ENCODE peak calls at places on chromosomes 16 and 17, in five cellular contexts. P is right lobe of liver, O is fibroblast of pulmonary artery, V is stomach, K is GM23248. D is an unnamed sample.
A peak's percentile ranks its signal among the peaks of the same experiment; 100 is the strongest.

GRCh38 chr17:16934133-16934795 is 37.7 kb downstream of the TNFRSF13B start:
- DNase-seq in P (peak; percentile 42), V (no peak), O (no peak), K (no peak), D (no peak)

GRCh38 chr17:34452769-34453168 is 89.7 kb upstream of the CCL1 start:
- DNase-seq in P (no peak), K (no peak), V (no peak), O (no peak), D (no peak)

GRCh38 chr17:59105852-59106462 is 723 bp downstream of the TRIM37 start:
- DNase-seq in K (peak; percentile 73), V (peak; percentile 63), P (peak; percentile 77), O (peak; percentile 47), D (peak; percentile 37)

GRCh38 chr17:78998311-78999055 is 11.1 kb downstream of the CANT1 start:
- DNase-seq in O (no peak), V (peak; percentile 75), P (peak; percentile 55), K (peak; percentile 13), D (no peak)

GRCh38 chr17:58822148-58823050 is 66.7 kb downstream of the PPM1E start:
- DNase-seq in O (peak; percentile 14), P (no peak), K (peak; percentile 5), V (no peak), D (no peak)

GRCh38 chr17:56751145-56751743 is 82.5 kb downstream of the C17orf67 start:
- DNase-seq in K (no peak), O (no peak), P (no peak), V (no peak), D (no peak)

GRCh38 chr17:45951941-45952340 is 47.1 kb upstream of the STH start:
- DNase-seq in O (no peak), P (no peak), K (no peak), V (no peak), D (peak; percentile 4)

GRCh38 chr17:37483311-37484039 is 6.2 kb upstream of the DUSP14 start:
- DNase-seq in V (no peak), O (peak; percentile 89), K (peak; percentile 89), P (no peak), D (peak; percentile 81)

GRCh38 chr17:39667262-39668140 is 752 bp upstream of the PNMT start:
- DNase-seq in K (peak; percentile 35), V (peak; percentile 57), P (peak; percentile 60), O (no peak), D (no peak)

GRCh38 chr17:44960654-44961053 is 7.4 kb downstream of the C1QL1 start:
- DNase-seq in P (peak; percentile 22), O (no peak), V (no peak), K (no peak), D (no peak)

GRCh38 chr17:538096-538973 is 176.3 kb downstream of the VPS53 start:
- DNase-seq in K (peak; percentile 17), V (no peak), O (peak; percentile 53), P (no peak), D (no peak)

GRCh38 chr16:68085259-68086071 is at the start of gene NFATC3:
- DNase-seq in P (peak; percentile 99), V (peak; percentile 99), O (peak; percentile 97), K (peak; percentile 99), D (peak; percentile 96)

GRCh38 chr17:29608986-29609385 is 13.7 kb downstream of the CORO6 start:
- DNase-seq in O (no peak), V (no peak), P (peak; percentile 39), K (no peak), D (no peak)

GRCh38 chr17:20063665-20064648 is 54.8 kb downstream of the SPECC1 start:
- DNase-seq in V (peak; percentile 48), O (peak; percentile 93), K (peak; percentile 93), P (no peak), D (peak; percentile 54)

GRCh38 chr16:79823644-79824043 is 223.1 kb upstream of the MAF start:
- DNase-seq in K (no peak), P (no peak), V (no peak), O (no peak), D (peak; percentile 15)

GRCh38 chr16:77596243-77596642 is 126.1 kb upstream of the NUDT7 start:
- DNase-seq in K (peak; percentile 81), O (peak; percentile 86), V (no peak), P (no peak), D (peak; percentile 27)

GRCh38 chr17:61157246-61157887 is 242.3 kb upstream of the TBX2 start:
- DNase-seq in V (no peak), O (peak; percentile 42), K (peak; percentile 83), P (no peak), D (peak; percentile 49)

GRCh38 chr17:68057531-68057952 is 22.0 kb downstream of the KPNA2 start:
- DNase-seq in K (peak; percentile 60), P (no peak), O (peak; percentile 66), V (peak; percentile 31), D (peak; percentile 58)

GRCh38 chr16:73062640-73063283 is 14.8 kb upstream of the ZFHX3 start:
- DNase-seq in P (no peak), K (no peak), O (no peak), V (no peak), D (no peak)

GRCh38 chr16:31265329-31266245 is 5.8 kb downstream of the ITGAM start:
- DNase-seq in K (peak; percentile 16), O (peak; percentile 3), V (peak; percentile 30), P (no peak), D (peak; percentile 52)

GRCh38 chr16:546909-547770 is 13.1 kb upstream of the PRR35 start:
- DNase-seq in K (peak; percentile 69), P (peak; percentile 79), O (no peak), V (peak; percentile 78), D (no peak)

GRCh38 chr17:27268394-27269085 is 25.4 kb upstream of the WSB1 start:
- DNase-seq in V (no peak), K (no peak), O (no peak), P (no peak), D (no peak)

GRCh38 chr16:9112166-9112843 is 20.9 kb downstream of the HAPSTR1 start:
- DNase-seq in V (no peak), K (peak; percentile 34), P (no peak), O (no peak), D (no peak)

GRCh38 chr16:85571813-85572619 is 41.1 kb upstream of the GSE1 start:
- DNase-seq in V (no peak), K (no peak), O (no peak), P (no peak), D (no peak)

GRCh38 chr17:44155488-44155887 is 13.8 kb downstream of the HROB start:
- DNase-seq in V (no peak), K (no peak), O (no peak), P (no peak), D (no peak)

GRCh38 chr16:65510241-65510640 is 388.4 kb upstream of the CDH11 start:
- DNase-seq in V (no peak), O (no peak), K (no peak), P (no peak), D (no peak)

GRCh38 chr17:49349535-49349934 is 12.5 kb downstream of the ZNF652 start:
- DNase-seq in K (no peak), O (no peak), P (no peak), V (no peak), D (no peak)
- H3K4me3 ChIP-seq in K (no peak overlapping the region), O (no peak overlapping the region), P (no peak overlapping the region), V (no peak overlapping the region), D (no peak overlapping the region)

GRCh38 chr17:77774182-77774581 is 184.3 kb upstream of the TNRC6C start:
- DNase-seq in K (no peak), P (no peak), O (no peak), V (no peak), D (no peak)

GRCh38 chr17:77781536-77781935 is 177.0 kb upstream of the TNRC6C start:
- DNase-seq in P (no peak), V (no peak), O (no peak), K (no peak), D (no peak)

GRCh38 chr17:77782611-77783010 is 175.9 kb upstream of the TNRC6C start:
- DNase-seq in O (no peak), P (no peak), V (no peak), K (no peak), D (no peak)

GRCh38 chr17:77779711-77780539 is 178.6 kb upstream of the TNRC6C start:
- DNase-seq in K (no peak), V (no peak), P (no peak), O (no peak), D (no peak)

DNA sequence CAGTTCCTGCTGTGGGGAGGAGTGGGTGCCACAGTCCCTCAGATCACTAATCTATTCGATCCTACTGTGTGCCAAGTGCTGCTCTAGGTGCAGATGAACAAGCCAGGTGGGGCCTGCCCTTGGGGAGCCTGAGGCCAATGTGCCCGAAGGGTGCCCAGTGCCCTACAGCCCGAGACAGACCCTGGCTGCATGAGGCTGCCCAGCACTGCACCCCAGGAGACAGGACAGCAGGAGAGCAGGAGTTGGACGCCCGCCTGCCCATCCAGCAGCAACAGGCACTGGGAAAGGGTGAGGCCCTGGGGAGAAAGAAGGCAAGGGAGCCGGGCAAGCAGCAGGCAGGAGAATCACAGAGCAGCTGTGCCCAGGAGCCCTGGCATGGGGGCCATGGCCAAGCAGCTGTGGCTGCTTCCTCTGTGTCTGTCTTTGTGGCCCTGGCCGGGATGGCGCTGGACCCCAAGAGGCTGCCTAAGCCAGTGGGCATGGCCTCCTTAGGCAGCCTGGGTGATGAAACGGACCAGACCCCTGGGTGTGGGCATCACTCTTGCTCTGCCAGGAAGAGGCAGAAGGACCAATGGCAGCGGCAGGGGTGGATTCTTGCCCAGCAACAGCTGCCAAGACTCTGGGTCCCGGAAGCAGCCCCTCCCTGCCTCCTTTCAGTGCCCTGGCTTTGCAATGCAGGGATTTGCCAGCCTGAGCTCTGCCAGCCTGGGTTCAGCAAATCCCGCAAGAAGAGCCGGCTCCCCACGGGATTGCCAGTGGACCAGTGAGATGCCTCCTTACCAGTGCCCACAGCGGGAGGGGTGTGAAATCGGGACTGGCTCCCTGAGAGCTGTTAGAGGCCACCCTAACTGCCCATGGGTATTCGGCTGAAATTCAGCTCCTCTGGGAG is 179.6 kb upstream of the TNRC6C start:
- DNase-seq in K (peak; percentile 21), V (peak; percentile 34), P (no peak), O (peak; percentile 10), D (no peak)
- H3K4me3 ChIP-seq in K (no peak overlapping the region), V (no peak overlapping the region), P (no peak overlapping the region), O (no peak overlapping the region), D (no peak overlapping the region)

GRCh38 chr17:33385133-33385532 is 92.0 kb upstream of the ASIC2 start:
- DNase-seq in O (no peak), K (no peak), V (no peak), P (no peak), D (no peak)
- H3K4me3 ChIP-seq in O (no peak overlapping the region), K (no peak overlapping the region), V (no peak overlapping the region), P (no peak overlapping the region), D (no peak overlapping the region)

GRCh38 chr16:2486645-2487516 is 12.0 kb downstream of the TBC1D24 start:
- DNase-seq in V (peak; percentile 81), K (peak; percentile 40), P (peak; percentile 62), O (no peak), D (no peak)

GRCh38 chr16:2483160-2483559 is 8.2 kb downstream of the TBC1D24 start:
- DNase-seq in P (no peak), O (no peak), V (no peak), K (peak; percentile 80), D (no peak)

GRCh38 chr16:2485811-2486507 is 11.0 kb downstream of the TBC1D24 start:
- DNase-seq in O (no peak), P (no peak), V (no peak), K (no peak), D (no peak)

GRCh38 chr16:2483939-2484897 is 9.3 kb downstream of the TBC1D24 start:
- DNase-seq in P (no peak), O (no peak), V (no peak), K (no peak), D (no peak)

GRCh38 chr16:2484898-2485508 is 10.1 kb downstream of the TBC1D24 start:
- DNase-seq in V (no peak), K (no peak), P (peak; percentile 80), O (no peak), D (no peak)
- H3K4me3 ChIP-seq in V (no peak overlapping the region), K (no peak overlapping the region), P (no peak overlapping the region), O (no peak overlapping the region), D (no peak overlapping the region)